ENCODE peak calls at places on chromosomes 2 and 18, in seven cellular contexts. N is cardiac fibroblast; E is naive thymus-derived CD4-positive, alpha-beta T cell; Y is pancreas; F is GM19239; X is endothelial cell; D is HEK293T. O is an unnamed sample.

GRCh38 chr2:39094717-39095363 is 26.0 kb downstream of the SOS1 start:
- DNase-seq in X (no peak), E (no peak), D (no peak), F (peak; percentile 31), Y (no peak), N (peak; percentile 51), O (no peak)

GRCh38 chr2:211423018-211423417 is 866.6 kb downstream of the CPS1 start:
- DNase-seq in E (no peak), X (no peak), F (no peak), N (no peak), Y (no peak), D (no peak), O (no peak)

GRCh38 chr2:25331686-25332365 is 9.9 kb downstream of the DNMT3A start:
- DNase-seq in N (peak; percentile 32), Y (no peak), E (no peak), D (no peak), X (no peak), F (no peak), O (no peak)

GRCh38 chr18:6835345-6835744 is 105.8 kb downstream of the ARHGAP28 start:
- DNase-seq in Y (no peak), X (no peak), E (no peak), N (no peak), F (no peak), D (no peak), O (no peak)

GRCh38 chr2:228681426-228681825 is 499.9 kb upstream of the SPHKAP start:
- DNase-seq in E (no peak), X (no peak), Y (no peak), D (no peak), N (peak; percentile 77), F (no peak), O (no peak)

GRCh38 chr18:74906189-74906588 is 302.8 kb downstream of the PTGR3 start:
- DNase-seq in N (no peak), Y (no peak), F (no peak), X (no peak), D (no peak), E (no peak), O (no peak)

GRCh38 chr2:8954990-8955389 is 48.5 kb downstream of the MBOAT2 start:
- DNase-seq in X (no peak), E (no peak), Y (no peak), F (no peak), D (no peak), N (no peak), O (no peak)

GRCh38 chr2:240615830-240616547 is 9.3 kb upstream of the GPR35 start:
- DNase-seq in F (no peak), D (no peak), E (peak; percentile 3), Y (peak; percentile 24), N (no peak), X (no peak), O (peak; percentile 38)

GRCh38 chr2:121211689-121212151 is 73.3 kb downstream of the TFCP2L1 start:
- DNase-seq in D (no peak), X (no peak), Y (no peak), N (no peak), F (no peak), E (no peak), O (no peak)

GRCh38 chr2:171523339-171523931 is 1.2 kb downstream of the CYBRD1 start:
- DNase-seq in Y (peak; percentile 67), E (no peak), X (peak; percentile 68), N (peak; percentile 79), D (peak; percentile 60), F (peak; percentile 23), O (peak; percentile 62)

GRCh38 chr2:178796079-178796677 is 11.0 kb downstream of the TTN start:
- DNase-seq in D (peak; percentile 10), E (no peak), N (peak; percentile 80), F (no peak), X (no peak), Y (no peak), O (no peak)

GRCh38 chr2:1731512-1731962 is 12.8 kb downstream of the PXDN start:
- DNase-seq in D (no peak), F (no peak), N (peak; percentile 93), X (no peak), Y (no peak), E (no peak), O (no peak)

GRCh38 chr2:172513935-172514586 is 41.8 kb upstream of the PDK1 start:
- DNase-seq in X (no peak), Y (no peak), E (no peak), D (no peak), F (no peak), N (no peak), O (no peak)

GRCh38 chr18:25261768-25262167 is 90.2 kb downstream of the ZNF521 start:
- DNase-seq in Y (no peak), D (peak; percentile 45), E (no peak), F (no peak), X (no peak), N (no peak), O (no peak)

GRCh38 chr18:32771169-32771751 is 1.6 kb downstream of the KLHL14 start:
- DNase-seq in N (no peak), Y (peak; percentile 68), F (no peak), E (no peak), X (peak; percentile 34), D (peak; percentile 82), O (no peak)

GRCh38 chr18:21760321-21760720 is 19.7 kb downstream of the MIB1 start:
- DNase-seq in D (no peak), N (peak; percentile 27), X (no peak), Y (no peak), E (no peak), F (no peak), O (no peak)

GRCh38 chr2:132593171-132593570 is 76.8 kb downstream of the LYPD1 start:
- DNase-seq in X (no peak), D (no peak), N (no peak), Y (no peak), E (no peak), F (no peak), O (no peak)

GRCh38 chr18:61350578-61350977 is 17.3 kb downstream of the CDH20 start:
- DNase-seq in Y (no peak), F (no peak), E (no peak), X (no peak), N (peak; percentile 5), D (no peak), O (no peak)

GRCh38 chr2:100733344-100734187 is 86.4 kb upstream of the NPAS2 start:
- DNase-seq in N (peak; percentile 97), E (no peak), D (no peak), F (no peak), Y (no peak), X (no peak), O (no peak)

GRCh38 chr2:130336877-130337734 is 5.6 kb upstream of the IMP4 start:
- DNase-seq in X (peak; percentile 86), F (no peak), D (peak; percentile 89), N (peak; percentile 84), Y (peak; percentile 94), E (peak; percentile 48), O (no peak)

GRCh38 chr2:238344035-238344434 is 23.7 kb downstream of the TRAF3IP1 start:
- DNase-seq in D (no peak), N (no peak), E (no peak), X (no peak), Y (no peak), F (no peak), O (no peak)

GRCh38 chr2:174430066-174430465 is 34.5 kb downstream of the SCRN3 start:
- DNase-seq in N (no peak), F (no peak), D (no peak), E (no peak), X (no peak), Y (no peak), O (no peak)

GRCh38 chr2:97969466-97970067 is 26.2 kb downstream of the TMEM131 start:
- DNase-seq in D (no peak), Y (no peak), E (no peak), F (no peak), N (peak; percentile 59), X (no peak), O (no peak)

GRCh38 chr2:101264360-101264939 is 11.8 kb downstream of the CNOT11 start:
- DNase-seq in N (no peak), F (no peak), D (no peak), E (no peak), Y (no peak), X (no peak), O (no peak)

GRCh38 chr2:196335238-196335637 is 163.9 kb upstream of the STK17B start:
- DNase-seq in D (no peak), E (no peak), Y (no peak), N (peak; percentile 63), F (no peak), X (no peak), O (no peak)

GRCh38 chr2:135662088-135662487 is 79.6 kb upstream of the UBXN4 start:
- DNase-seq in E (no peak), F (no peak), D (no peak), N (peak; percentile 13), X (no peak), Y (no peak), O (no peak)

GRCh38 chr2:158179660-158180059 is 78.0 kb downstream of the UPP2 start:
- DNase-seq in D (no peak), E (no peak), X (no peak), F (no peak), Y (no peak), N (peak; percentile 59), O (no peak)

GRCh38 chr2:233244818-233245217 is 6.7 kb upstream of the ATG16L1 start:
- DNase-seq in Y (no peak), F (no peak), N (peak; percentile 54), X (no peak), E (no peak), D (no peak), O (no peak)

GRCh38 chr2:199480966-199481365 is 23.2 kb upstream of the SATB2 start:
- DNase-seq in Y (no peak), X (no peak), E (no peak), F (no peak), N (no peak), D (no peak), O (no peak)

GRCh38 chr2:237217995-237218621 is 132.4 kb downstream of the COPS8 start:
- DNase-seq in D (no peak), F (no peak), Y (no peak), E (no peak), N (no peak), X (no peak), O (no peak)

GRCh38 chr2:148567716-148568115 is 76.8 kb upstream of the EPC2 start:
- DNase-seq in D (no peak), N (no peak), F (no peak), X (no peak), Y (no peak), E (no peak), O (no peak)

GRCh38 chr2:74597456-74597855 is 42.9 kb downstream of the DOK1 start:
- DNase-seq in F (no peak), X (no peak), D (no peak), Y (no peak), N (no peak), E (no peak), O (no peak)

GRCh38 chr18:39622431-39622830 is 2056.8 kb upstream of the CELF4 start:
- DNase-seq in F (no peak), X (no peak), E (no peak), N (peak; percentile 23), Y (no peak), D (no peak), O (no peak)

GRCh38 chr2:1010373-1011017 is 59.8 kb downstream of the SNTG2 start:
- DNase-seq in Y (no peak), E (no peak), F (no peak), D (no peak), N (peak; percentile 4), X (no peak), O (no peak)

GRCh38 chr2:76870011-76870410 is 652.2 kb downstream of the LRRTM4 start:
- DNase-seq in F (no peak), E (no peak), D (no peak), N (peak; percentile 38), X (no peak), Y (no peak), O (no peak)

GRCh38 chr18:24443870-24444269 is 16.6 kb upstream of the HRH4 start:
- DNase-seq in N (no peak), D (no peak), F (no peak), Y (no peak), X (no peak), E (no peak), O (no peak)

GRCh38 chr2:5740853-5741252 is 48.7 kb downstream of the SOX11 start:
- DNase-seq in N (no peak), X (no peak), D (no peak), E (no peak), F (no peak), Y (no peak), O (no peak)

O was measured in natural killer cell treated with Interleukin-12 subunit alpha and Interleukin-12 subunit beta and Interleukin-15 and Interleukin-18, amount 100 ng/mL, for 72 hours.